ENCODE peak calls at places on chromosomes 11 and 22, in six cellular contexts. F is tibial nerve, N is Peyer's patch, L is AG10803, H is heart left ventricle, W is endodermal cell. T is an unnamed sample.

GRCh38 chr22:40401532-40401931 is 31.1 kb downstream of the SGSM3 start:
- DNase-seq in F (no peak), N (no peak), L (no peak), H (no peak), W (no peak), T (no peak)

GRCh38 chr11:109425554-109425953 is 3.6 kb downstream of the C11orf87 start:
- DNase-seq in F (no peak), N (no peak), L (peak), H (no peak), W (no peak), T (no peak)

GRCh38 chr11:10418259-10418949 is 36.7 kb upstream of the AMPD3 start:
- DNase-seq in F (no peak), N (no peak), L (peak), H (no peak), W (no peak), T (no peak)

GRCh38 chr11:76629133-76629852 is 41.3 kb downstream of the LRRC32 start:
- DNase-seq in F (no peak), N (no peak), L (peak), H (peak), W (no peak), T (no peak)

GRCh38 chr22:16866167-16866566 is 41.0 kb upstream of the XKR3 start:
- DNase-seq in F (no peak), N (no peak), L (no peak), H (no peak), W (no peak), T (no peak)

GRCh38 chr22:46613606-46613997 is 6.6 kb upstream of the GRAMD4 start:
- DNase-seq in F (no peak), N (peak), L (no peak), H (no peak), W (peak), T (no peak)

GRCh38 chr11:1776944-1777715 is 13.4 kb upstream of the CTSD start:
- DNase-seq in F (no peak), N (peak), L (no peak), H (no peak), W (no peak), T (no peak)

GRCh38 chr22:24088796-24089195 is 77.7 kb downstream of the CABIN1 start:
- DNase-seq in F (no peak), N (no peak), L (peak), H (no peak), W (peak), T (no peak)

GRCh38 chr11:8956860-8957259 is 7.4 kb downstream of the TMEM9B start:
- DNase-seq in F (no peak), N (no peak), L (no peak), H (no peak), W (no peak), T (no peak)

GRCh38 chr22:43110927-43111623 is 525 bp downstream of the BIK start:
- DNase-seq in F (no peak), N (peak), L (no peak), H (no peak), W (peak), T (no peak)
- TF ChIP-seq CTCF in F (no peak), N (no peak), L (no peak), H (no peak), W (no peak), T (no peak)

GRCh38 chr22:30245985-30246901 is at the start of gene LIF:
- DNase-seq in F (no peak), N (peak), L (peak), H (no peak), W (peak), T (peak)
- TF ChIP-seq CTCF in F (peak), N (no peak), L (no peak), H (no peak), W (peak), T (peak)

GRCh38 chr11:124627546-124627945 is 4.9 kb downstream of the TBRG1 start:
- DNase-seq in F (no peak), N (no peak), L (no peak), H (no peak), W (no peak), T (no peak)

GRCh38 chr11:124638500-124638899 is 15.8 kb downstream of the TBRG1 start:
- DNase-seq in F (no peak), N (no peak), L (no peak), H (no peak), W (no peak), T (no peak)

GRCh38 chr11:124629961-124630360 is 7.3 kb downstream of the TBRG1 start:
- DNase-seq in F (no peak), N (no peak), L (no peak), H (no peak), W (no peak), T (no peak)

GRCh38 chr11:124633355-124633754 is 10.7 kb downstream of the TBRG1 start:
- DNase-seq in F (no peak), N (no peak), L (no peak), H (no peak), W (no peak), T (no peak)
- TF ChIP-seq CTCF in F (no peak), N (no peak), L (peak), H (no peak), W (peak), T (peak)

DNA sequence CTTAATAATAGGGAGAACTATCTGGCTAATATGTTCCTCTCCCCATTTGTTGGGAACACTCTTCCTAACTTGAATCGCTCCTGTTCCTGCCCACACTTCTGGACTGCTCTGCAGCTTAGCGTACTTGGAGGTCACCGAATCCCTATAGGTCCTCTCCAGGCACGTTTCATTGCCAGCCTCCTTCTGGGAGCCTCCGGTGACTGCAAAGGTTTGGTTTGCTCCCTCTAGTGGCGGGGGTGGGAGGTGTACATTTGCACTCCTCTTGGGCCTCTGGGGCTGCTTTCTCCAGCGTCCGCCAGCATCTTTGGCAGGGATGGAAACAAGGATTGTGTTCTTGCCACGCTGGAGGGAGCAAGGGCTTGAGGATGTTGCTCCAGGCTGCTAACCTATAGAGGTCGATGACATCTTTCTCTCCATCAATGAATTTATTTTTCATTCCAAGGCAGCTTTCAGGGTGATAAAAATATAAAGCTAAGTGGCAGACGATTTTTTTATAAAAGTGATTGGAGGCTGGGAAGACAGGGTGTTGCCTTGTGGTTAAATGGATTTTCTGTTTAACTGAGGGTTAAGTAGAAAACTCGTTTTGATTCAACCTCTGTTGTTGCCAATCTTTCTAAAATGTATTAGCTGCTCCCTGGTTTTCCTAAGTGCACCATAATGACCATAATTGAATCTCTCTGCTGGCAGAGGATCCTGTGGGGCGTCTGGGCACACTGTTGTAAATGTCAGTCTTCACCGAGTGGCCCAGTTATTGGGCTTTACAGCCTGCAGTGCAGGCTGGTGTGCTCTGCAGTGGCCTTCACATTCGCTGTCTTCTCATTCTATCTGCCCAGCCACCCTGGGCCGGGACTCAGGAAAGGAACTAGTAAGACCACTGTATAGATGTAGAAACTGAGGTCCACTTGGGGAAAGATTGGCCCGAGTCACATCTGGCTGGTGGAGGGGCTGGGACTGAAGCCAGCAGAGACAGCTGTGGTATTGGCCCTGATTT is 48.9 kb downstream of the TSPAN18 start:
- DNase-seq in F (no peak), N (peak), L (peak), H (peak), W (peak), T (no peak)
- TF ChIP-seq CTCF in F (peak), N (peak), L (peak), H (peak), W (peak), T (peak)

T was measured in progenitor cell of endocrine pancreas.